ENCODE peak calls at places on chromosomes 7 and 10, in four cellular contexts. X is heart left ventricle, J is small intestine, N is mesendoderm. V is an unnamed sample.
A peak's percentile ranks its signal among the peaks of the same experiment; 100 is the strongest.

GRCh38 chr10:21899736-21900135 is 103.8 kb downstream of the DNAJC1 start:
- DNase-seq in N (no peak), J (no peak), X (no peak), V (no peak)

GRCh38 chr7:120996983-120997334 is 8.4 kb downstream of the CPED1 start:
- DNase-seq in J (no peak), N (no peak), X (no peak), V (no peak)

GRCh38 chr7:158120751-158121150 is 466.9 kb downstream of the PTPRN2 start:
- DNase-seq in J (no peak), X (no peak), N (no peak), V (no peak)

GRCh38 chr7:158957921-158958471 is 101.6 kb downstream of the DYNC2I1 start:
- DNase-seq in X (no peak), J (peak; percentile 90), N (no peak), V (no peak)

GRCh38 chr10:32680803-32681557 is 235.0 kb downstream of the CCDC7 start:
- DNase-seq in N (no peak), X (no peak), J (no peak), V (no peak)

GRCh38 chr7:157690833-157691382 is 354.1 kb downstream of the DNAJB6 start:
- DNase-seq in N (peak; percentile 94), X (peak; percentile 76), J (peak; percentile 21), V (peak; percentile 46)

GRCh38 chr10:43233601-43234430 is 33.0 kb downstream of the RASGEF1A start:
- DNase-seq in X (peak; percentile 2), N (no peak), J (no peak), V (peak; percentile 21)

GRCh38 chr7:85776691-85777363 is 590.0 kb upstream of the SEMA3D start:
- DNase-seq in N (no peak), X (no peak), J (no peak), V (no peak)

GRCh38 chr7:7770228-7770627 is 51.8 kb upstream of the RPA3 start:
- DNase-seq in J (no peak), X (no peak), N (no peak), V (no peak)

GRCh38 chr10:127797339-127797738 is 60.4 kb downstream of the FOXI2 start:
- DNase-seq in N (peak; percentile 6), X (peak; percentile 11), J (peak; percentile 5), V (no peak)

GRCh38 chr7:123797673-123798526 is 47.1 kb upstream of the HYAL4 start:
- DNase-seq in N (peak; percentile 82), X (no peak), J (peak; percentile 78), V (no peak)

GRCh38 chr10:114550756-114551290 is 107.3 kb downstream of the ABLIM1 start:
- DNase-seq in X (no peak), N (peak; percentile 8), J (peak; percentile 54), V (no peak)

GRCh38 chr7:154474903-154475520 is 422.8 kb downstream of the DPP6 start:
- DNase-seq in X (no peak), N (no peak), J (no peak), V (no peak)
- H3K27me3 ChIP-seq in X (no peaks in the 10 kb centered on the region), N (no peaks in the 10 kb centered on the region), J (no peaks in the 10 kb centered on the region), V (no peaks in the 10 kb centered on the region)

GRCh38 chr10:17790631-17791030 is 18.5 kb upstream of the MRC1 start:
- DNase-seq in N (no peak), X (no peak), J (no peak), V (no peak)

GRCh38 chr10:17795088-17795487 is 14.1 kb upstream of the MRC1 start:
- DNase-seq in J (peak; percentile 65), N (no peak), X (no peak), V (no peak)

GRCh38 chr10:17795807-17796596 is 13.1 kb upstream of the MRC1 start:
- DNase-seq in J (peak; percentile 37), N (no peak), X (no peak), V (no peak)

GRCh38 chr10:17793823-17794759 is 15.1 kb upstream of the MRC1 start:
- DNase-seq in N (no peak), X (no peak), J (peak; percentile 91), V (no peak)

GRCh38 chr10:17793041-17793440 is 16.1 kb upstream of the MRC1 start:
- DNase-seq in N (no peak), J (no peak), X (no peak), V (no peak)
- H3K27ac ChIP-seq in N (no peak overlapping the region), J (no peak overlapping the region), X (no peak overlapping the region), V (no peak overlapping the region)

GRCh38 chr7:111076205-111076604 is 14.7 kb upstream of the LRRN3 start:
- DNase-seq in J (no peak), X (no peak), N (no peak), V (no peak)
- H3K27me3 ChIP-seq in J (no peaks in the 10 kb centered on the region), X (no peaks in the 10 kb centered on the region), N (no peaks in the 10 kb centered on the region), V (no peaks in the 10 kb centered on the region)

GRCh38 chr10:29142516-29143314 is 146.2 kb upstream of the LYZL1 start:
- DNase-seq in X (no peak), J (no peak), N (peak; percentile 86), V (no peak)

GRCh38 chr10:29144126-29144525 is 144.7 kb upstream of the LYZL1 start:
- DNase-seq in J (no peak), N (peak; percentile 31), X (no peak), V (no peak)

GRCh38 chr10:29140991-29141390 is 147.9 kb upstream of the LYZL1 start:
- DNase-seq in X (no peak), J (no peak), N (peak; percentile 87), V (no peak)

GRCh38 chr10:29140151-29140550 is 148.7 kb upstream of the LYZL1 start:
- DNase-seq in J (no peak), X (no peak), N (no peak), V (no peak)

GRCh38 chr10:29141761-29142160 is 147.1 kb upstream of the LYZL1 start:
- DNase-seq in X (no peak), N (peak; percentile 93), J (no peak), V (no peak)
- H3K27ac ChIP-seq in X (no peak overlapping the region), N (peak overlapping the region; percentile 62), J (no peak overlapping the region), V (no peak overlapping the region)

GRCh38 chr7:50379539-50379938 is 70.6 kb downstream of the FIGNL1 start:
- DNase-seq in J (no peak), N (no peak), X (no peak), V (no peak)
- H3K27me3 ChIP-seq in J (no peaks in the 10 kb centered on the region), N (no peaks in the 10 kb centered on the region), X (peaks cover 10% of the 10 kb centered on the region), V (no peaks in the 10 kb centered on the region)

GRCh38 chr10:74949024-74949423 is 122.6 kb downstream of the KAT6B start:
- DNase-seq in J (peak; percentile 63), X (no peak), N (peak; percentile 38), V (no peak)
- H3K27ac ChIP-seq in J (no peak overlapping the region), X (no peak overlapping the region), N (no peak overlapping the region), V (no peak overlapping the region)

DNA sequence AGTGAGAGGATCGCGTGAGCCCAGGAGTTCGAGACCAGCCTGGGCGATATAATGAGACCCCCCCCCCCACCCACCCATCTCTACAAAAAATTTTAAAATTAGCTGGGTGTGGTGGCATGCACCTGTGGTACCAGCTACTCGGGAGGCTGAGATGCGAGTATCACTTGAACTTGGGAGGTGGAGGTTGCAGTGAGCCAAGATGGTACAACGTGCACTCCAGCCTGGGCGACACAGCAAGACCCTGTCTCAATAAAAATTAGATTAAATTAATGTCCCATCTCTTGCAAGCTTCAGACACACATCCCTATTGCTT is 391 bp upstream of the PROSER2 start:
- DNase-seq in N (no peak), X (no peak), J (no peak), V (no peak)
- H3K27me3 ChIP-seq in N (no peaks in the 10 kb centered on the region), X (peaks cover 9% of the 10 kb centered on the region), J (no peaks in the 10 kb centered on the region), V (no peaks in the 10 kb centered on the region)

DNA sequence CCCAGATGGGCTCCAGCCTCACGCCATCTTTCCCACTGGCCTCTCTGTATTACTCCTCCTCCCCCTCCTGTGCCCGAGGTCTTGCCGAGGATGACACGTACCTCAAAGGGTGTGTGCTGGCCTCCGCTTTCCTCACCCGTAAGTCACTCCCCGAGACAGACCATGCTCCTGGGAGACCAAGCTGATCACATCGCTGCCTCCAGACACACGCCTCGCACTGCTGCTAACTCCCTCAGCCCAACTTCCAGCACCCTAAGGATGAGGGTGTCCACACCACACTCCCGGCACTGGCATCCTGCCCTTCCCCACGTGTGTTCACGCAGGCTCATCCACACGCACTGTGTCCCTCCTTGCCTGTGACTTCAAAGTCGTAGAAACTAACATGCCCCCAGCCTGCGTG is 24.0 kb downstream of the MAD1L1 start:
- DNase-seq in J (no peak), X (no peak), N (no peak), V (no peak)
- H3K27ac ChIP-seq in J (no peak overlapping the region), X (no peak overlapping the region), N (no peak overlapping the region), V (no peak overlapping the region)

GRCh38 chr10:79457256-79457785 is 11.9 kb upstream of the ZCCHC24 start:
- DNase-seq in N (no peak), X (no peak), J (no peak), V (no peak)
- H3K27me3 ChIP-seq in N (no peaks in the 10 kb centered on the region), X (no peaks in the 10 kb centered on the region), J (no peaks in the 10 kb centered on the region), V (no peaks in the 10 kb centered on the region)

V was measured in Peyer's patch.